ENCODE peak calls at places on chromosome 12, in five cellular contexts. D, K, G, N and P are unnamed samples.

GRCh38 chr12:117441751-117442150 is 80.3 kb upstream of the NOS1 start:
- DNase-seq in D (peak; percentile 71), K (no peak), G (peak; percentile 29), N (no peak), P (peak; percentile 97)

GRCh38 chr12:124233041-124233836 is 61.7 kb upstream of the RFLNA start:
- DNase-seq in D (no peak), K (no peak), G (peak; percentile 25), N (no peak), P (peak; percentile 47)

GRCh38 chr12:121725420-121725819 is 12.9 kb downstream of the TMEM120B start:
- DNase-seq in D (no peak), K (no peak), G (no peak), N (no peak), P (no peak)

GRCh38 chr12:124921200-124922008 is 7.0 kb upstream of the UBC start:
- DNase-seq in D (peak; percentile 91), K (peak; percentile 73), G (no peak), N (no peak), P (peak; percentile 82)

GRCh38 chr12:28793767-28794166 is 355.3 kb upstream of the FAR2 start:
- DNase-seq in D (no peak), K (no peak), G (no peak), N (no peak), P (no peak)

GRCh38 chr12:68178774-68179439 is 19.4 kb upstream of the IFNG start:
- DNase-seq in D (peak; percentile 53), K (no peak), G (no peak), N (no peak), P (no peak)

GRCh38 chr12:120980800-120981368 is 2.5 kb downstream of the HNF1A start:
- DNase-seq in D (no peak), K (no peak), G (no peak), N (no peak), P (no peak)

GRCh38 chr12:57218030-57218853 is 1.6 kb downstream of the NXPH4 start:
- DNase-seq in D (no peak), K (no peak), G (no peak), N (no peak), P (peak; percentile 86)

GRCh38 chr12:62865860-62866407 is 69.0 kb downstream of the PPM1H start:
- DNase-seq in D (peak; percentile 96), K (peak; percentile 58), G (no peak), N (no peak), P (no peak)

GRCh38 chr12:131047789-131048610 is 94.3 kb downstream of the ADGRD1 start:
- DNase-seq in D (no peak), K (no peak), G (no peak), N (no peak), P (no peak)

GRCh38 chr12:115135800-115136211 is 451.8 kb upstream of the TBX3 start:
- DNase-seq in D (no peak), K (no peak), G (no peak), N (no peak), P (no peak)

GRCh38 chr12:91913651-91914050 is 232.0 kb downstream of the BTG1 start:
- DNase-seq in D (no peak), K (no peak), G (no peak), N (no peak), P (no peak)

GRCh38 chr12:6550294-6551062 is 5.4 kb downstream of the IFFO1 start:
- DNase-seq in D (no peak), K (no peak), G (no peak), N (no peak), P (no peak)

GRCh38 chr12:106739815-106740552 is 34.5 kb upstream of the RIC8B start:
- DNase-seq in D (peak; percentile 59), K (no peak), G (no peak), N (no peak), P (peak; percentile 16)

GRCh38 chr12:92028039-92028709 is 117.5 kb downstream of the BTG1 start:
- DNase-seq in D (no peak), K (no peak), G (no peak), N (no peak), P (no peak)

GRCh38 chr12:90245396-90245795 is 536.8 kb upstream of the ATP2B1 start:
- DNase-seq in D (no peak), K (no peak), G (no peak), N (no peak), P (no peak)

GRCh38 chr12:6539276-6540134 is 5.2 kb downstream of the GAPDH start:
- DNase-seq in D (peak; percentile 66), K (peak; percentile 73), G (no peak), N (no peak), P (peak; percentile 19)

GRCh38 chr12:75666126-75666979 is 154.9 kb upstream of the KRR1 start:
- DNase-seq in D (peak; percentile 53), K (no peak), G (no peak), N (no peak), P (peak; percentile 49)

GRCh38 chr12:130617219-130617618 is 98.9 kb downstream of the RIMBP2 start:
- DNase-seq in D (peak; percentile 55), K (peak; percentile 18), G (no peak), N (no peak), P (peak; percentile 2)

GRCh38 chr12:2691001-2691339 is 103.8 kb upstream of the FKBP4 start:
- DNase-seq in D (peak; percentile 91), K (no peak), G (no peak), N (no peak), P (no peak)

GRCh38 chr12:81627336-81628189 is 131.6 kb downstream of the PPFIA2 start:
- DNase-seq in D (no peak), K (peak; percentile 60), G (no peak), N (peak; percentile 64), P (peak; percentile 29)

GRCh38 chr12:106302401-106303201 is at the start of gene TCP11L2:
- DNase-seq in D (peak; percentile 95), K (peak; percentile 60), G (peak; percentile 67), N (peak; percentile 70), P (peak; percentile 77)

GRCh38 chr12:77342275-77342674 is 276.9 kb upstream of the E2F7 start:
- DNase-seq in D (no peak), K (no peak), G (no peak), N (no peak), P (no peak)

GRCh38 chr12:63977441-63977840 is 132.9 kb downstream of the SRGAP1 start:
- DNase-seq in D (no peak), K (no peak), G (no peak), N (no peak), P (no peak)

GRCh38 chr12:52268212-52268611 is 6.2 kb upstream of the KRT86 start:
- DNase-seq in D (peak; percentile 28), K (no peak), G (no peak), N (no peak), P (no peak)